ENCODE peak calls at places on chromosomes 3 and 15, in four cellular contexts. G, J, C and A are unnamed samples. For H3K27me3, the result is how much of the 10 kb centered on the place peaks cover.

GRCh38 chr3:136292500-136292899 is 42.4 kb downstream of the PCCB start:
- DNase-seq in C (no peak), G (no peak), J (no peak), A (no peak)

GRCh38 chr3:141812586-141812985 is 49.4 kb downstream of the GRK7 start:
- DNase-seq in J (no peak), C (no peak), G (no peak), A (no peak)

GRCh38 chr3:194189243-194189791 is 53.4 kb downstream of the HES1 start:
- DNase-seq in J (no peak), C (no peak), G (no peak), A (no peak)

GRCh38 chr3:169454823-169455222 is 208.7 kb downstream of the MECOM start:
- DNase-seq in J (no peak), G (peak), C (no peak), A (peak)

GRCh38 chr3:65878831-65879230 is 159.9 kb downstream of the MAGI1 start:
- DNase-seq in C (no peak), J (no peak), G (no peak), A (no peak)

GRCh38 chr15:77892335-77892734 is 185.2 kb downstream of the TBC1D2B start:
- DNase-seq in J (no peak), G (no peak), C (peak), A (no peak)

GRCh38 chr3:126337980-126338651 is 19.1 kb downstream of the KLF15 start:
- DNase-seq in G (no peak), C (peak), J (peak), A (no peak)

GRCh38 chr3:65968996-65969395 is 69.7 kb downstream of the MAGI1 start:
- DNase-seq in C (no peak), G (no peak), J (no peak), A (no peak)

GRCh38 chr15:67967871-67968423 is 86.2 kb upstream of the PIAS1 start:
- DNase-seq in C (peak), G (peak), J (peak), A (no peak)

GRCh38 chr15:36428102-36428845 is 151.2 kb upstream of the CDIN1 start:
- DNase-seq in G (peak), C (no peak), J (no peak), A (peak)

GRCh38 chr3:46934508-46935167 is 41.9 kb downstream of the CCDC12 start:
- DNase-seq in G (no peak), C (peak), J (no peak), A (no peak)

GRCh38 chr3:185207931-185208746 is 45.7 kb downstream of the EHHADH start:
- DNase-seq in C (no peak), G (no peak), J (peak), A (no peak)

GRCh38 chr3:1734494-1735122 is 364.1 kb upstream of the CNTN4 start:
- DNase-seq in G (no peak), J (no peak), C (no peak), A (no peak)

GRCh38 chr3:71724584-71725278 is 471 bp downstream of the EIF4E3 start:
- DNase-seq in C (peak), G (no peak), J (peak), A (no peak)

GRCh38 chr3:40387001-40387894 is at the start of gene ENTPD3:
- DNase-seq in C (peak), J (peak), G (no peak), A (no peak)

GRCh38 chr3:156840826-156841689 is 14.9 kb downstream of the LEKR1 start:
- DNase-seq in C (no peak), G (no peak), J (no peak), A (no peak)

DNA sequence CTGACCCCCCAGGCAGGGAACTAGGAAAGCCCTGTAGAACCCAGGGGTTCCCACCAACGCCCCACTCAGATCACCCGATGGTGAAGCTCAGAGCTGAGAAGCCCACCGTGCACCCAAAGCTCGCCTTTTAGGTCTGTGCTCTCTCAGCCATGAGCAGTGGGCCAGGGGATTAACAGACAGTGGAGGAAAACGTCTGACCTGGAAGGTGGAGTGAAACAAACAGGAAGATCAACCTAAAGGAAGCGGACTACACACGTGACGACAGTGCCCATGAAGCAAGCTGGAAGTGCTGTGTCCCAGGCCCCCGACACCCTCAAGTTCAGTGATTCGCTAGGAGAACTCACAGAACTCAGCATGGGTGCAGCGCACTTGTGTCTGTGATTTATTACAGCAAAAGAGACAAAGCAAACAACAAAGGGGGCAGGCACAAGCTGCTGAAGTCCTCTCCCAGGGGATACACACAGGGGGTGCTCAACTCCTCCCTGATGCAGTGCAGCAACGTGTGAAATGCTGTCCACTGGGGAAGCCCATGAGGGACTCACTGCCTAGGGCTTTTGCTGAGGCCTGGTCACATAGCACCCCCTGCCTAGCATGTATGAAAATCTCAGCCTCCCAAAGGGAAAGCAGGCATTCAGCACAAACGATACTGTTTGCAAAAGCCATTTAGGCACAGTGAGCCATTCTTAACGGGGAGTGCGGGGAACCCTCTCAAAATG is 43.5 kb downstream of the CFAP92 start:
- DNase-seq in G (peak), C (no peak), J (no peak), A (no peak)
- TF ChIP-seq CTCF in G (peak), C (no peak), J (no peak), A (peak)

DNA sequence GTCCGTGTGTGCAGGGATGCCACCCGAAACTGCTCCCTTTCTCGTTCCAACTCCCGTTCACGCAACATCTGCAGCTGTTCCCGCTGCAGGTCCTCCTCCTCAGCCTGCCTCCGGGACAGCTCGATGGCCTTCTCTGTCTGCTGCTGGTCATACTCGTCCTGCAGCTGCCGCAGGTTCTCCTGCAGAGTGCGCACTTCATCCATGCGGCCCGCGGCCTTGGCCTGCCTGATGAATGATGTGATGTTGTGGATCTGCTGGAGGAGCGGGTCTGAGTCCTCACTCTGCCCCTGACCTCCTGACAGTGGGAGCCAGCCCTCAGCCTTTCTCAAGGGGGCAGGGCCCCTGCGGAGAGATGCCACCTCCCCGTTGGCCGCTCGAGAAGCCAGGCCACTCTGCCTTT is 9.4 kb upstream of the MRPS25 start:
- DNase-seq in C (no peak), G (no peak), J (no peak), A (no peak)
- H3K27me3 ChIP-seq in C (under half), G (under half), J (under half), A (under half)

GRCh38 chr3:110966966-110967663 is 104.5 kb upstream of the NECTIN3 start:
- DNase-seq in C (no peak), J (no peak), G (no peak), A (no peak)
- TF ChIP-seq CTCF in C (no peak), J (no peak), G (no peak), A (no peak)

GRCh38 chr3:150680562-150680961 is 23.2 kb downstream of the ERICH6 start:
- DNase-seq in G (no peak), J (no peak), C (no peak), A (no peak)
- H3K27me3 ChIP-seq in G (under half), J (under half), C (under half), A (under half)

GRCh38 chr3:13023251-13024055 is 49.8 kb downstream of the IQSEC1 start:
- DNase-seq in G (no peak), J (no peak), C (peak), A (no peak)
- TF ChIP-seq CTCF in G (no peak), J (no peak), C (no peak), A (no peak)

GRCh38 chr3:186359078-186359477 is 3.0 kb downstream of the DGKG start:
- DNase-seq in G (no peak), J (no peak), C (no peak), A (no peak)
- H3K27me3 ChIP-seq in G (under half), J (under half), C (under half), A (under half)

DNA sequence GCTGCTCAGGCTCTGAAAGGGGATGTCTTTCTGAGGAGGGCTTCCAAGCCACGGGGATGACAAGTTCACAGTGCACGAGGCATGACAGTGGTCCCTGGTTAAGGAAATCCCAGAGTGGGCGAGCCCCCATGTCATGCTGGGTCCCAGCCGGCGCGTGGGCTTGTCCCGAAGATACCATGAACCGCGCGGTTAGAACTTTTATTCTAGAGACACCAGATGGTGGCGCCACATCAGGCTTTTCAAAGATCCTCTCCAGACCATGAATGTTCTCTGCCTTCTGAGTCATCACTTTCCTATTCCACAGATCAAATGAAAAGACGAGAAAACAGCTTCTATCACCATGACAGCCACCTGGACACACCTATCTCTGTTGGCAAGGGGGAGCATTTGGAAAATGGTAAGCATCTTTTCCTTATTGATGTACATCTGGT is 227.8 kb upstream of the LYSMD4 start:
- DNase-seq in J (peak), G (peak), C (no peak), A (no peak)
- TF ChIP-seq CTCF in J (peak), G (peak), C (peak), A (no peak)

GRCh38 chr3:13876451-13876850 is 3.4 kb downstream of the WNT7A start:
- DNase-seq in G (no peak), J (no peak), C (no peak), A (no peak)

GRCh38 chr3:13874891-13875290 is 5.0 kb downstream of the WNT7A start:
- DNase-seq in C (no peak), J (no peak), G (no peak), A (no peak)

GRCh38 chr3:13871791-13872190 is 8.1 kb downstream of the WNT7A start:
- DNase-seq in G (no peak), C (no peak), J (no peak), A (no peak)

GRCh38 chr3:13872451-13872850 is 7.4 kb downstream of the WNT7A start:
- DNase-seq in C (no peak), J (no peak), G (no peak), A (no peak)

GRCh38 chr3:13873818-13874217 is 6.1 kb downstream of the WNT7A start:
- DNase-seq in G (no peak), J (no peak), C (no peak), A (no peak)
- H3K27me3 ChIP-seq in G (under half), J (under half), C (under half), A (under half)